ENCODE peak calls at places on chromosomes 12 and 14, in eight cellular contexts. Y is sigmoid colon, U is suprapubic skin, C is ovary, Q is gastrocnemius medialis, I is stomach, S is adrenal gland, N is A549. W is an unnamed sample.

GRCh38 chr12:47156167-47156736 is 76.5 kb upstream of the AMIGO2 start:
- DNase-seq in Q (no peak), S (peak; percentile 59), Y (no peak), U (no peak), I (no peak), C (peak; percentile 82), N (no peak), W (no peak)

GRCh38 chr12:91094957-91095356 is 16.3 kb downstream of the LUM start:
- DNase-seq in S (no peak), Q (no peak), C (no peak), N (no peak), Y (no peak), I (no peak), U (no peak), W (no peak)

GRCh38 chr12:121005346-121005815 is 10.9 kb downstream of the C12orf43 start:
- DNase-seq in Y (no peak), I (peak; percentile 75), S (peak; percentile 30), U (no peak), C (no peak), N (no peak), Q (no peak), W (no peak)

GRCh38 chr14:57498659-57499058 is 5.0 kb upstream of the CCDC198 start:
- DNase-seq in I (no peak), Y (no peak), Q (no peak), U (no peak), N (no peak), C (no peak), S (no peak), W (no peak)

GRCh38 chr14:75723716-75724115 is 62.7 kb downstream of the TTLL5 start:
- DNase-seq in S (no peak), Q (no peak), N (no peak), I (no peak), Y (no peak), U (no peak), C (no peak), W (no peak)

GRCh38 chr14:105010891-105011291 is 10.0 kb downstream of the CDCA4 start:
- DNase-seq in Y (peak; percentile 94), C (no peak), N (no peak), S (no peak), U (no peak), Q (no peak), I (no peak), W (no peak)

GRCh38 chr14:83960832-83961512 is 1569.0 kb upstream of the FLRT2 start:
- DNase-seq in I (no peak), Q (no peak), N (no peak), Y (no peak), U (no peak), C (no peak), S (no peak), W (no peak)

GRCh38 chr12:29698756-29699155 is 85.0 kb downstream of the TMTC1 start:
- DNase-seq in U (no peak), I (no peak), C (no peak), S (no peak), N (no peak), Q (no peak), Y (no peak), W (no peak)

GRCh38 chr12:29389295-29389919 is 8.4 kb upstream of the ERGIC2 start:
- DNase-seq in Y (no peak), N (no peak), S (no peak), Q (no peak), C (no peak), U (no peak), I (no peak), W (no peak)

GRCh38 chr14:78119440-78119839 is 50.7 kb upstream of the NRXN3 start:
- DNase-seq in S (no peak), U (no peak), I (no peak), Q (no peak), Y (no peak), N (no peak), C (no peak), W (no peak)

GRCh38 chr14:80415636-80416035 is 204.3 kb upstream of the DIO2 start:
- DNase-seq in N (no peak), Y (no peak), I (no peak), C (no peak), Q (no peak), S (no peak), U (no peak), W (no peak)

GRCh38 chr12:12810507-12811143 is 2.5 kb upstream of the DDX47 start:
- DNase-seq in I (no peak), U (no peak), Q (no peak), Y (no peak), C (no peak), N (no peak), S (no peak), W (no peak)

GRCh38 chr12:12812163-12812562 is 983 bp upstream of the DDX47 start:
- DNase-seq in Y (no peak), Q (no peak), S (no peak), N (peak; percentile 59), U (no peak), I (no peak), C (no peak), W (no peak)

GRCh38 chr12:12811343-12811742 is 1.8 kb upstream of the DDX47 start:
- DNase-seq in S (no peak), U (no peak), N (no peak), Y (no peak), Q (no peak), I (no peak), C (no peak), W (no peak)

GRCh38 chr12:12812605-12813119 is 484 bp upstream of the DDX47 start:
- DNase-seq in N (no peak), C (no peak), Q (no peak), Y (no peak), U (no peak), I (no peak), S (no peak), W (no peak)

GRCh38 chr12:12813120-12814101 is at the start of gene DDX47:
- DNase-seq in Y (peak; percentile 97), N (peak; percentile 87), C (peak; percentile 97), S (peak; percentile 97), U (peak; percentile 98), I (peak; percentile 98), Q (peak; percentile 93), W (peak; percentile 98)
- TF ChIP-seq POLR2A in Y (peak; percentile 24), N (peak; percentile 46), C (peak; percentile 65), S (no peak), U (no peak), I (no peak), Q (no peak), W (peak; percentile 52)

GRCh38 chr12:550473-551260 is 90.9 kb downstream of the B4GALNT3 start:
- DNase-seq in I (peak; percentile 52), Q (peak; percentile 58), N (no peak), C (no peak), S (no peak), U (no peak), Y (no peak), W (no peak)

GRCh38 chr12:556498-556897 is 96.8 kb downstream of the B4GALNT3 start:
- DNase-seq in N (no peak), Q (no peak), S (no peak), I (no peak), Y (no peak), U (no peak), C (no peak), W (no peak)

GRCh38 chr12:552466-552865 is 92.7 kb downstream of the B4GALNT3 start:
- DNase-seq in C (no peak), U (no peak), S (no peak), N (no peak), I (no peak), Q (no peak), Y (no peak), W (no peak)

GRCh38 chr12:554001-554285 is 94.2 kb downstream of the B4GALNT3 start:
- DNase-seq in S (no peak), Q (no peak), Y (no peak), U (no peak), C (no peak), I (no peak), N (no peak), W (no peak)

GRCh38 chr12:553216-554000 is 93.7 kb downstream of the B4GALNT3 start:
- DNase-seq in Y (no peak), C (no peak), Q (no peak), I (no peak), U (no peak), N (no peak), S (no peak), W (no peak)
- TF ChIP-seq POLR2A in Y (no peak), C (no peak), Q (no peak), I (no peak), U (no peak), N (no peak), S (no peak), W (no peak)

GRCh38 chr12:113070117-113070906 is 13.8 kb downstream of the DTX1 start:
- DNase-seq in I (no peak), C (no peak), U (no peak), Y (no peak), Q (no peak), S (no peak), N (no peak), W (no peak)

GRCh38 chr12:113071063-113071426 is 14.5 kb downstream of the DTX1 start:
- DNase-seq in Q (no peak), U (no peak), S (no peak), I (no peak), C (no peak), N (no peak), Y (no peak), W (no peak)

GRCh38 chr12:113072136-113072535 is 15.6 kb downstream of the DTX1 start:
- DNase-seq in U (no peak), S (no peak), Q (no peak), Y (no peak), N (no peak), C (no peak), I (no peak), W (no peak)

GRCh38 chr12:113069751-113070116 is 13.2 kb downstream of the DTX1 start:
- DNase-seq in Y (no peak), I (no peak), C (no peak), U (no peak), S (no peak), Q (no peak), N (no peak), W (no peak)

GRCh38 chr12:113071427-113072112 is 15.0 kb downstream of the DTX1 start:
- DNase-seq in C (no peak), Q (no peak), I (no peak), Y (no peak), N (no peak), S (no peak), U (no peak), W (no peak)
- TF ChIP-seq POLR2A in C (no peak), Q (no peak), I (no peak), Y (no peak), N (no peak), S (no peak), U (no peak), W (no peak)

GRCh38 chr14:95662376-95663186 is 23.6 kb upstream of the TCL1B start:
- DNase-seq in Q (no peak), C (no peak), U (no peak), S (no peak), N (no peak), Y (no peak), I (no peak), W (no peak)

GRCh38 chr14:95664046-95664445 is 22.2 kb upstream of the TCL1B start:
- DNase-seq in C (no peak), S (no peak), I (peak; percentile 51), Y (no peak), Q (no peak), N (no peak), U (no peak), W (no peak)

GRCh38 chr14:95664546-95664945 is 21.7 kb upstream of the TCL1B start:
- DNase-seq in Y (no peak), Q (no peak), U (no peak), S (no peak), C (no peak), N (no peak), I (no peak), W (no peak)

GRCh38 chr14:95660550-95661515 is 25.4 kb upstream of the TCL1B start:
- DNase-seq in Q (no peak), C (peak; percentile 56), N (no peak), Y (no peak), I (no peak), U (no peak), S (no peak), W (no peak)

GRCh38 chr14:95663226-95663797 is 22.9 kb upstream of the TCL1B start:
- DNase-seq in I (no peak), Q (no peak), Y (no peak), C (no peak), U (no peak), N (no peak), S (no peak), W (no peak)
- TF ChIP-seq POLR2A in I (no peak), Q (no peak), Y (no peak), C (no peak), U (no peak), N (no peak), S (no peak), W (no peak)